ENCODE peak calls at places on chromosomes 4 and X, in nine cellular contexts. G, O, M, L, J, U, K, A and C are unnamed samples. For H3K27me3, H3K36me3 and H3K4me1, the result is how much of the 10 kb centered on the place peaks cover.

GRCh38 chrX:147573266-147573665 is 338.5 kb upstream of the FMR1 start:
- DNase-seq in O (no peak), M (no peak), A (no peak), L (peak), G (no peak), U (no peak), J (no peak), K (no peak), C (no peak)

GRCh38 chrX:49627030-49627777 is 28.4 kb downstream of the GAGE1 start:
- DNase-seq in U (no peak), G (peak), J (no peak), A (no peak), K (no peak), L (peak), O (peak), M (peak), C (peak)

GRCh38 chrX:334331-334891 is 15.8 kb upstream of the GTPBP6 start:
- DNase-seq in O (no peak), J (peak), U (no peak), L (no peak), G (no peak), M (no peak), K (no peak), A (peak), C (no peak)

GRCh38 chrX:133134282-133134681 is 37.4 kb upstream of the USP26 start:
- DNase-seq in L (no peak), G (no peak), O (no peak), A (no peak), M (no peak), J (no peak), K (no peak), U (no peak), C (no peak)

GRCh38 chr4:118372251-118372650 is 19.4 kb upstream of the PRSS12 start:
- DNase-seq in A (no peak), U (no peak), M (no peak), J (no peak), G (no peak), L (no peak), O (no peak), K (no peak), C (no peak)

GRCh38 chrX:9730752-9731151 is 34.9 kb downstream of the GPR143 start:
- DNase-seq in J (no peak), O (no peak), G (no peak), K (no peak), L (no peak), A (no peak), M (no peak), U (no peak), C (no peak)

GRCh38 chr4:176448761-176449160 is 129.0 kb downstream of the SPCS3 start:
- DNase-seq in M (no peak), U (no peak), L (peak), A (no peak), O (no peak), G (no peak), J (no peak), K (no peak), C (no peak)

GRCh38 chr4:172134536-172134935 is 321.3 kb downstream of the GALNTL6 start:
- DNase-seq in M (no peak), G (no peak), J (no peak), K (no peak), U (peak), A (no peak), O (no peak), L (no peak), C (no peak)

GRCh38 chr4:76856183-76856969 is 41.6 kb downstream of the SOWAHB start:
- DNase-seq in A (no peak), L (no peak), G (peak), K (peak), O (no peak), U (peak), M (peak), J (no peak), C (no peak)

GRCh38 chr4:184907216-184907615 is 81.4 kb upstream of the ACSL1 start:
- DNase-seq in L (no peak), O (peak), K (no peak), G (peak), M (no peak), U (no peak), A (no peak), J (no peak), C (no peak)

GRCh38 chr4:184415071-184415470 is 59.3 kb downstream of the IRF2 start:
- DNase-seq in O (no peak), A (no peak), G (no peak), L (no peak), U (no peak), J (no peak), K (no peak), M (no peak), C (no peak)

GRCh38 chr4:120009731-120010130 is 56.9 kb downstream of the MAD2L1 start:
- DNase-seq in L (no peak), U (peak), M (no peak), A (no peak), G (peak), J (no peak), O (no peak), K (no peak), C (no peak)

GRCh38 chr4:2837904-2838496 is 5.6 kb upstream of the ADD1 start:
- DNase-seq in U (peak), M (peak), K (peak), O (no peak), L (no peak), A (no peak), J (peak), G (peak), C (no peak)

GRCh38 chrX:53356186-53356585 is 66.3 kb downstream of the SMC1A start:
- DNase-seq in K (no peak), J (no peak), G (peak), A (no peak), M (peak), U (no peak), L (peak), O (peak), C (peak)

GRCh38 chr4:42654606-42655005 is 2.3 kb downstream of the ATP8A1 start:
- DNase-seq in J (no peak), G (peak), L (no peak), U (peak), A (no peak), M (no peak), K (no peak), O (peak), C (no peak)

GRCh38 chr4:102105983-102106382 is 239.3 kb downstream of the SLC39A8 start:
- DNase-seq in K (no peak), G (no peak), O (no peak), M (no peak), L (no peak), J (no peak), A (no peak), U (no peak), C (no peak)

GRCh38 chr4:150462743-150463142 is 119.2 kb upstream of the MAB21L2 start:
- DNase-seq in K (no peak), U (no peak), L (no peak), O (no peak), G (no peak), J (no peak), A (no peak), M (no peak), C (no peak)

GRCh38 chr4:89284828-89285227 is 22.8 kb downstream of the GPRIN3 start:
- DNase-seq in G (no peak), A (no peak), U (no peak), K (no peak), M (no peak), O (peak), L (no peak), J (no peak), C (no peak)

GRCh38 chr4:91113130-91113706 is 986.0 kb downstream of the CCSER1 start:
- DNase-seq in J (no peak), L (peak), A (no peak), U (peak), O (peak), K (no peak), G (peak), M (peak), C (no peak)

GRCh38 chrX:18129694-18130093 is 91.0 kb downstream of the BEND2 start:
- DNase-seq in U (no peak), A (no peak), K (no peak), M (no peak), O (no peak), L (no peak), G (no peak), J (no peak), C (no peak)

GRCh38 chr4:121656269-121656641 is 40.5 kb downstream of the ANXA5 start:
- DNase-seq in M (peak), A (no peak), L (peak), O (peak), J (no peak), G (peak), K (no peak), U (peak), C (peak)

GRCh38 chrX:87572911-87573310 is 55.3 kb downstream of the KLHL4 start:
- DNase-seq in M (no peak), G (peak), J (no peak), A (no peak), K (no peak), L (no peak), U (peak), O (no peak), C (no peak)

GRCh38 chr4:38387348-38387747 is 276.7 kb upstream of the KLF3 start:
- DNase-seq in O (peak), G (peak), M (no peak), J (peak), K (peak), A (peak), L (no peak), U (peak), C (peak)

GRCh38 chr4:7210818-7211217 is 18.5 kb downstream of the SORCS2 start:
- DNase-seq in U (peak), G (peak), J (no peak), O (no peak), A (no peak), M (no peak), L (no peak), K (no peak), C (no peak)

GRCh38 chr4:27154706-27155105 is 294.1 kb downstream of the STIM2 start:
- DNase-seq in U (peak), A (no peak), G (peak), L (no peak), O (no peak), M (no peak), J (no peak), K (no peak), C (no peak)

GRCh38 chr4:88360791-88361190 is 17.9 kb upstream of the HERC6 start:
- DNase-seq in U (no peak), G (no peak), J (no peak), M (no peak), K (no peak), A (no peak), O (no peak), L (no peak), C (no peak)

GRCh38 chrX:55008571-55009358 is 8.6 kb downstream of the APEX2 start:
- DNase-seq in A (no peak), O (no peak), L (no peak), G (peak), U (peak), M (peak), J (no peak), K (no peak), C (no peak)

GRCh38 chr4:158996669-158997074 is 106.2 kb upstream of the RAPGEF2 start:
- DNase-seq in K (no peak), O (no peak), G (peak), U (peak), L (no peak), J (no peak), A (no peak), M (peak), C (no peak)

GRCh38 chr4:94400191-94400590 is 51.6 kb upstream of the PDLIM5 start:
- DNase-seq in J (no peak), K (no peak), L (no peak), G (peak), O (no peak), M (no peak), A (no peak), U (no peak), C (no peak)

GRCh38 chrX:38220936-38221386 is 290 bp upstream of the SRPX start:
- DNase-seq in K (no peak), L (no peak), G (peak), J (no peak), O (no peak), A (peak), M (no peak), U (peak), C (no peak)

DNA sequence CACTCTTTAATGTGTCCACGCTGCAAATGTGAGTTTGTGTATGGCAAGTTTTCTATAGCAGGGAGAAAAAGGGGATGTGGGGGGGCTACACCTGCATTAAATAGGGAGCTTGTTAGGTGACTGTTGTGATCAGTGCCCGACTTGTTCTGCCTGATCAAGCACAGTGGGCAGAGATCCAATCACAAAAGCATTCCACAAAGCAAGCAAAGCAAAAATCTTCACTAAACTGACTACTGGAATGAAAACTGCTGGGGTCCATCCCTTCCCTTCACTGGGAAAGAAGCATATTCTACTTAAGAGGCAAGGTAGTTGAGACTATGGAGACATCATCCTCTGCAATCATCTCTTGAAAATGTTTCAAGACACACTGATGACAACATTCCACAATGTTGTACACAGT is 5.2 kb downstream of the IRS4 start:
- DNase-seq in L (no peak), U (no peak), M (no peak), J (no peak), A (no peak), O (no peak), K (no peak), G (no peak), C (no peak)
- H3K27me3 ChIP-seq in L (under half), U (under half), M (half or more), J (under half), A (half or more), O (under half), K (under half), G (half or more), C (under half)

GRCh38 chrX:118565853-118566252 is 70.2 kb downstream of the DOCK11 start:
- DNase-seq in K (no peak), L (no peak), U (no peak), O (peak), M (no peak), J (no peak), A (no peak), G (peak), C (no peak)

GRCh38 chrX:118560380-118560932 is 64.8 kb downstream of the DOCK11 start:
- DNase-seq in G (no peak), O (no peak), J (no peak), A (no peak), U (no peak), K (no peak), M (no peak), L (peak), C (no peak)

GRCh38 chrX:118566359-118566758 is 70.7 kb downstream of the DOCK11 start:
- DNase-seq in K (no peak), L (no peak), O (no peak), G (peak), J (no peak), U (peak), A (no peak), M (peak), C (no peak)

GRCh38 chrX:118564498-118564897 is 68.9 kb downstream of the DOCK11 start:
- DNase-seq in O (no peak), M (no peak), K (no peak), G (no peak), U (no peak), L (no peak), J (no peak), A (no peak), C (no peak)

DNA sequence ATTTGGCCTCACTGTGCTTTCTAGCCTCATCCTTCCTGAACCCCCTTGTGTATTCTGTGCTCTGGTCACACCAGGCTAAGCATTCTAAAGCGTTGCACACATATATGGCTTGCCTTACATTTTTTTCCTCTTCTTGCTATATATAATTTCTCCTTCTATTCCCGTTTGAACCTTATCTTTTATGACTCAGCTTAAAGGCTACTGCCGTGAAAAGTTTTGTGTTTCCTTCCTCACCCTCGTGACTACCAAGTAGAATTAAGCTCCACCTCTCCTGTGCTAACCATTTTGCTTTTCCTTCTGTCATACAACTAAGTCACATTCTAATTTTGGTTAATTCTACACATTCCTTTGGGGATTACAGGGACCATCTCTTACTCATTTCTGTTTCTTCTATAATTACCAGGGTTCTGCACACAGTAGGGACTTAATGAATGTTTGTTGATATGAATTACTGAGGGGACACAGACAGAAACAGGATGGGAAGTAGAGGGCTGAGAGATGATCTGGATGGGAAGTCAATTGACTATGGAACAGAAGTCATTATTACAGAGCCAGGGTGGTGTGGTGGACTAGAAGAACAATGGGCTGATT is 67.1 kb downstream of the DOCK11 start:
- DNase-seq in U (peak), G (peak), L (no peak), A (no peak), K (no peak), M (no peak), O (peak), J (no peak), C (no peak)
- H3K36me3 ChIP-seq in U (under half), G (under half), L (under half), A (under half), K (under half), M (under half), O (half or more), J (under half), C (under half)

DNA sequence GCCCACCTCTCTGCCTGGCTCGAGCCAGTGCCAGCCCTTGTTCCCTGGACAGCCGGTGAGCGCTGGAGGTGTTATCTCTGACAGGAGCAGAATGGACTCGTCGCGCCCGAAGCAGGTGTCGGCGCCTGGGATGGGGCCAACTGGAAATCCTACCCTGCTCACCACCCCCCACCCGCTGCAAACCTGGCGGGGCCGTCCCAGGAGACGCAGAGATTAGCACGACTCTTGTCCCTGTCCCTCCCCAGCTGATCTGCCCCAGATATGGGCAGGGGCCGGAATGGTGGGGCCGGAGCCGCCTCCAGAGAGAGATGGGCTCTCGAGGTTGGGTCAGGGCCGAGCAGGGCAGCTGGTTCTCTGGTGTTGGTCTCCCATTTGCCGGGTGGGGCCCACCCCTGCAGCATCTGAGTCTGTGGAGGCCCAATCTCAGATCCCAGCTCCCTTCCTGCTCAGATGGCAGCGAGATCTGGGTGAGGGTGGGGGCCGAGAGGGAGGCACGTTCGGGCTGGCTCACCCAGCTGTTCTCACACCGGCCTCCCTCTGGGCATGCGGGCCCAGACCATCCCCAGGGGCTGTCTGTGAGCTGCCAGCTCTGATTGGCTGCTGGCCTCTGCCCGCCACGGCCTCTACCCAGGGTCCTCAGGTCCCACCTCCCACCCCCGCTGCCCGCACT is 20.1 kb upstream of the FGFR3 start:
- DNase-seq in K (no peak), A (no peak), U (no peak), J (no peak), G (no peak), M (no peak), L (no peak), O (no peak), C (peak)
- H3K4me1 ChIP-seq in K (under half), A (under half), U (under half), J (under half), G (under half), M (under half), L (under half), O (half or more), C (under half)

DNA sequence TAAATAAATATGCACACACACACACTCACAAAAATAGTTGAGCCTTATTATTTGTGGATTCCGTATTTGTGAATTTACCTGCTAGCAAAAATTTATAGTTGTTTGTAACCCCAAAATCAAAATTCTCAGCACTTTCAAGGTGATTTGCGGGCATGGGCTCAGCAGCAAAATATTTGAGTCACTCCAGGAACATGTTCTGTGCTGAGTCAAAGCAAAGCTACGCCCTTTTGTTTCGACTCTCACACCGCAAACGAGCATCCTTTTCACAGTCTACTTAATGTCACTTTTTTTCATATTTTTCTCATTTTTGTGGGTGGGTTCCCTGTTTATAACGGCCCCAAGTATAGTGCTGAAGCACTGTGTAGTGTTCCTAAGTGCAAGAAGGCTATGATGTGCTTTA is 723.0 kb upstream of the AGA start:
- DNase-seq in G (no peak), K (no peak), U (no peak), M (no peak), O (no peak), A (no peak), L (no peak), J (no peak), C (no peak)
- H3K27me3 ChIP-seq in G (under half), K (under half), U (under half), M (under half), O (under half), A (under half), L (under half), J (under half), C (under half)